ENCODE peak calls at places on chromosome 4, in five cellular contexts. One of them, this sample, is unnamed.

GRCh38 chr4:34644716-34645115 is 1599.6 kb downstream of the ARAP2 start:
- DNase-seq in breast epithelium: no peak
- DNase-seq in MCF 10A: peak
- DNase-seq in HFFc6: no peak
- DNase-seq in upper lobe of left lung: no peak
- DNase-seq in this sample: no peak

GRCh38 chr4:81650871-81651270 is 179.2 kb upstream of the RASGEF1B start:
- DNase-seq in breast epithelium: no peak
- DNase-seq in MCF 10A: no peak
- DNase-seq in HFFc6: no peak
- DNase-seq in upper lobe of left lung: no peak
- DNase-seq in this sample: no peak

GRCh38 chr4:180394730-180395129 is 1848.5 kb upstream of the TENM3 start:
- DNase-seq in breast epithelium: no peak
- DNase-seq in MCF 10A: no peak
- DNase-seq in HFFc6: no peak
- DNase-seq in upper lobe of left lung: no peak
- DNase-seq in this sample: no peak

GRCh38 chr4:174578366-174578765 is 56.1 kb upstream of the HPGD start:
- DNase-seq in breast epithelium: no peak
- DNase-seq in MCF 10A: peak
- DNase-seq in HFFc6: no peak
- DNase-seq in upper lobe of left lung: no peak
- DNase-seq in this sample: no peak

GRCh38 chr4:8225704-8226443 is 26.8 kb downstream of the SH3TC1 start:
- DNase-seq in breast epithelium: no peak
- DNase-seq in MCF 10A: no peak
- DNase-seq in HFFc6: no peak
- DNase-seq in upper lobe of left lung: no peak
- DNase-seq in this sample: no peak

GRCh38 chr4:186651624-186652023 is 72.0 kb downstream of the FAT1 start:
- DNase-seq in breast epithelium: no peak
- DNase-seq in MCF 10A: no peak
- DNase-seq in HFFc6: no peak
- DNase-seq in upper lobe of left lung: no peak
- DNase-seq in this sample: no peak

GRCh38 chr4:143396695-143397094 is 60.0 kb downstream of the GAB1 start:
- DNase-seq in breast epithelium: no peak
- DNase-seq in MCF 10A: no peak
- DNase-seq in HFFc6: no peak
- DNase-seq in upper lobe of left lung: no peak
- DNase-seq in this sample: no peak

GRCh38 chr4:114785570-114785969 is 187.0 kb downstream of the UGT8 start:
- DNase-seq in breast epithelium: no peak
- DNase-seq in MCF 10A: no peak
- DNase-seq in HFFc6: no peak
- DNase-seq in upper lobe of left lung: no peak
- DNase-seq in this sample: no peak

GRCh38 chr4:89434364-89434988 is 126.9 kb upstream of the GPRIN3 start:
- DNase-seq in breast epithelium: no peak
- DNase-seq in MCF 10A: peak
- DNase-seq in HFFc6: peak
- DNase-seq in upper lobe of left lung: no peak
- DNase-seq in this sample: no peak

GRCh38 chr4:125091031-125091540 is 223.7 kb upstream of the FAT4 start:
- DNase-seq in breast epithelium: no peak
- DNase-seq in MCF 10A: no peak
- DNase-seq in HFFc6: no peak
- DNase-seq in upper lobe of left lung: no peak
- DNase-seq in this sample: no peak

GRCh38 chr4:6333301-6334202 is 63.9 kb downstream of the WFS1 start:
- DNase-seq in breast epithelium: no peak
- DNase-seq in MCF 10A: peak
- DNase-seq in HFFc6: no peak
- DNase-seq in upper lobe of left lung: no peak
- DNase-seq in this sample: no peak
- TF ChIP-seq CTCF in breast epithelium: no peak
- TF ChIP-seq CTCF in MCF 10A: peak
- TF ChIP-seq CTCF in HFFc6: peak
- TF ChIP-seq CTCF in upper lobe of left lung: no peak
- TF ChIP-seq CTCF in this sample: peak

DNA sequence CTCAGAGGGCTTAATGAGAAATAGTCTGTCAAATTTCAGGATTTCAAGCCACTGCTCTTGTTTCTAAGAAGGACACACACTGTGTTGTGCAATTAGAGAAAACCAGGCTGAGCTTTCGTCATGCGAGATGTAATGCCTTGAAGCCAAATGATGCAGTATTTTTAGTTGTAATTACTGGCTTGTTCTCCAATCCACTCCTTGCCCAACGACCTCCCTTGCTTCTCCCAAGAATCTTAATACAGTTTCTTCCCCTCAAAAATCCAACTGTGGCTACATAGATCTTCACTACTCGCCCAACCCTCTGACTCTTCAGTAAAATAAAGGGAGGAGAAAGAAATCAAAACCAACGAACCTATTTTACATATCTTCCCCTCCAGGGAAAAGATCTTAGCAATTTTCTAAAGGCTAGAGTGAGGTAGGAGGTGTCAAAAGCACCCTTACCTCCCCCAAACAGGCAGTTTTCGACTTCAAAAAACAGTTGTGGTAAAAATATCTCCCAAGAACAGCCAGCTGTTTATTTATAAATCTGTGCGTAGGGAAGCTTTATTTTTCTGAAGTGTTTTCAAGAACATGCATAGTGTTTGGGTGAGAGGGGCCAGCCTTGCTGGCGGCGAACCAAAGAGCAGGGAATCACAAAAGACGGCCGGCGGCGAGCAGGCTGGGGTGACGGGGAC is 68.7 kb downstream of the MGST2 start:
- DNase-seq in breast epithelium: peak
- DNase-seq in MCF 10A: peak
- DNase-seq in HFFc6: peak
- DNase-seq in upper lobe of left lung: peak
- DNase-seq in this sample: no peak
- TF ChIP-seq CTCF in breast epithelium: no peak
- TF ChIP-seq CTCF in MCF 10A: no peak
- TF ChIP-seq CTCF in HFFc6: no peak
- TF ChIP-seq CTCF in upper lobe of left lung: no peak
- TF ChIP-seq CTCF in this sample: no peak

GRCh38 chr4:15874671-15875070 is 63.9 kb downstream of the FGFBP1 start:
- DNase-seq in breast epithelium: no peak
- DNase-seq in MCF 10A: no peak
- DNase-seq in HFFc6: no peak
- DNase-seq in upper lobe of left lung: no peak
- DNase-seq in this sample: no peak

GRCh38 chr4:15882675-15883086 is 55.9 kb downstream of the FGFBP1 start:
- DNase-seq in breast epithelium: no peak
- DNase-seq in MCF 10A: peak
- DNase-seq in HFFc6: peak
- DNase-seq in upper lobe of left lung: peak
- DNase-seq in this sample: no peak

GRCh38 chr4:15873117-15873516 is 65.4 kb downstream of the FGFBP1 start:
- DNase-seq in breast epithelium: no peak
- DNase-seq in MCF 10A: no peak
- DNase-seq in HFFc6: no peak
- DNase-seq in upper lobe of left lung: no peak
- DNase-seq in this sample: no peak

GRCh38 chr4:15875663-15876460 is 62.7 kb downstream of the FGFBP1 start:
- DNase-seq in breast epithelium: no peak
- DNase-seq in MCF 10A: no peak
- DNase-seq in HFFc6: no peak
- DNase-seq in upper lobe of left lung: no peak
- DNase-seq in this sample: no peak

GRCh38 chr4:15878011-15878410 is 60.5 kb downstream of the FGFBP1 start:
- DNase-seq in breast epithelium: no peak
- DNase-seq in MCF 10A: no peak
- DNase-seq in HFFc6: no peak
- DNase-seq in upper lobe of left lung: no peak
- DNase-seq in this sample: no peak
- TF ChIP-seq CTCF in breast epithelium: no peak
- TF ChIP-seq CTCF in MCF 10A: no peak
- TF ChIP-seq CTCF in HFFc6: no peak
- TF ChIP-seq CTCF in upper lobe of left lung: no peak
- TF ChIP-seq CTCF in this sample: no peak

GRCh38 chr4:6576512-6576911 is 1.5 kb downstream of the MAN2B2 start:
- DNase-seq in breast epithelium: peak
- DNase-seq in MCF 10A: no peak
- DNase-seq in HFFc6: no peak
- DNase-seq in upper lobe of left lung: no peak
- DNase-seq in this sample: no peak

GRCh38 chr4:6575503-6576240 is 683 bp downstream of the MAN2B2 start:
- DNase-seq in breast epithelium: no peak
- DNase-seq in MCF 10A: no peak
- DNase-seq in HFFc6: no peak
- DNase-seq in upper lobe of left lung: no peak
- DNase-seq in this sample: no peak

GRCh38 chr4:6573551-6573950 is 1.4 kb upstream of the MAN2B2 start:
- DNase-seq in breast epithelium: no peak
- DNase-seq in MCF 10A: no peak
- DNase-seq in HFFc6: no peak
- DNase-seq in upper lobe of left lung: no peak
- DNase-seq in this sample: no peak

GRCh38 chr4:6573986-6574746 is 823 bp upstream of the MAN2B2 start:
- DNase-seq in breast epithelium: no peak
- DNase-seq in MCF 10A: no peak
- DNase-seq in HFFc6: no peak
- DNase-seq in upper lobe of left lung: no peak
- DNase-seq in this sample: no peak

DNA sequence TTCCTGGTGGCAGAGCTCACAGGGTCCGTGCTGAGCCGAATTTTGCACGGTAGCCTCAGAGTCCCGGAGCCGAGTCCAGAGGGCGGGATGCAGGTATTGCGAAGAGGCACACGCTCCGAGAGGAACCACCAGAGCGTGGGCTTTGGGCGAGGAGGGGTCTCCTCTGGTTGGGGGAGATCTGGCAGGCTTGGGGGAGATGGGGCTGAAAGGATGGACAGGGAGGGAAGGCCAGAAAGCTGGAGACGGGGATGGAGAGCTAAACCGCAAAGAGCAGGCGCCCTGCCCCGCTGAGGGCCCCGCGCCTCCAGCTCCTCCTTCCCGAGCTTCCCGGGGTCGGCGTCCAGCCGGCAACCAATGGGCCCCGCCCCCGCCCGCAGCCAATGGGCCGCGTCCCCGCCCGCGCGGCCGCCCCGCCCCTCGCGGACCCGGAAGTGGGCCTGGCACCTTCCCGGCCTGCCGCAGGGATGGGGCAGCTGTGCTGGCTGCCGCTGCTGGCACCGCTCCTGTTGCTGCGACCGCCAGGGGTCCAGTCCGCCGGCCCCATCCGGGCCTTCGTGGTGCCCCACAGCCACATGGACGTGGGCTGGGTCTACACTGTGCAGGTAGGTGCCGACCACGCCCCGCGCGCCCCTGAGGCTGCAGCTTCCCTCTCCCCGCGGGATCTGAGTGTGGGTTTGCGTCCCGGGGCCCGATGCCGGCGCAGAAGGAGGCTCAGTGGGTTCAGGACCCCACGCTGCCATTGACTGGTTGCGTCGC is at the start of gene MAN2B2:
- DNase-seq in breast epithelium: peak
- DNase-seq in MCF 10A: peak
- DNase-seq in HFFc6: peak
- DNase-seq in upper lobe of left lung: peak
- DNase-seq in this sample: peak
- TF ChIP-seq CTCF in breast epithelium: no peak
- TF ChIP-seq CTCF in MCF 10A: no peak
- TF ChIP-seq CTCF in HFFc6: peak
- TF ChIP-seq CTCF in upper lobe of left lung: peak
- TF ChIP-seq CTCF in this sample: no peak

DNA sequence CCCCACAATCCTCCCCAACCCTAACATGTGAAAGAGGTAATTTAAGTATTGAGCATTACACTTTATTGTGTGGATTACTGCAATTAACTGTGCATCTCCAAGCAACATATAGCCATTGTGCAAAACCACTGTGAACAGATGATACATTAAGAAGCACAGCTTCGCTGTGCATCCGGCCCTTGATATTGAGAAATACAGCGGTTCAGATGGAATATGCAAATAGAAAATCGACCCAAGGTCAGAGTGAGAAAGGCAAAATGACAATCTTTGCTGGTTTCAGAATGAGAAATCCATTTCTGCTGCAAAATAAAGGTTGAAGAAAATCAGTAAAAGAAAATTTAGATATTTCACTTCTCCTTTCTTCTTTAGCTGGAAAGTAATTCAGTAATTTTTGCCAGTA is 805.9 kb upstream of the GRID2 start:
- DNase-seq in breast epithelium: no peak
- DNase-seq in MCF 10A: no peak
- DNase-seq in HFFc6: no peak
- DNase-seq in upper lobe of left lung: no peak
- DNase-seq in this sample: no peak
- TF ChIP-seq CTCF in breast epithelium: no peak
- TF ChIP-seq CTCF in MCF 10A: no peak
- TF ChIP-seq CTCF in HFFc6: no peak
- TF ChIP-seq CTCF in upper lobe of left lung: no peak
- TF ChIP-seq CTCF in this sample: no peak

DNA sequence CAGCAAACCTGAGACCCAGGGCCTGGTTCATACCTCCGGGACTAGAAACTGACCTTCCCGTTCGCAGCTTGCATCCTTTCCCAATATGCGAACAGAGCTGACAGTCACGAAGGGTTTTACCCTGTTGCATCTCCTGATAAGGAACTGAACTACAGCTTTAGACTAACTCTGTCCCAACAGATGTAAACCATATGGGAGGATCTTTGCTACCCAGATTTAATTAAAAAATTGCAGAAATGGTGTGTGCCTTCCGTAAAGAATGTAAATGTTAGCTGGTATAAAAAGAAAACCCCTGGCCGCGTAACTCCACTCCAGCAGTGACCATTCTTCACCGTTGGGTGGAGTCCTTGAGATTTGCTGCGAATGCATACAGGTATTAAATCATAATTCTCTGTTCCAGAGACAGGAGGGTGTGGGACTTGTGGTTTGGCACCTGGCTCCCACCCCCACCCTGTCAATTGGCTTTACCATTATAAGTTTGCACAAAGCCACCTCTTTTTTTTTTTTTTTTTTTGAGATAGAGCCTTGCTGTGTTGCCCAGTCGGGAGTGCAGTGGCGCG is 40.6 kb upstream of the SORCS2 start:
- DNase-seq in breast epithelium: no peak
- DNase-seq in MCF 10A: peak
- DNase-seq in HFFc6: no peak
- DNase-seq in upper lobe of left lung: no peak
- DNase-seq in this sample: no peak
- TF ChIP-seq CTCF in breast epithelium: no peak
- TF ChIP-seq CTCF in MCF 10A: peak
- TF ChIP-seq CTCF in HFFc6: peak
- TF ChIP-seq CTCF in upper lobe of left lung: no peak
- TF ChIP-seq CTCF in this sample: peak

DNA sequence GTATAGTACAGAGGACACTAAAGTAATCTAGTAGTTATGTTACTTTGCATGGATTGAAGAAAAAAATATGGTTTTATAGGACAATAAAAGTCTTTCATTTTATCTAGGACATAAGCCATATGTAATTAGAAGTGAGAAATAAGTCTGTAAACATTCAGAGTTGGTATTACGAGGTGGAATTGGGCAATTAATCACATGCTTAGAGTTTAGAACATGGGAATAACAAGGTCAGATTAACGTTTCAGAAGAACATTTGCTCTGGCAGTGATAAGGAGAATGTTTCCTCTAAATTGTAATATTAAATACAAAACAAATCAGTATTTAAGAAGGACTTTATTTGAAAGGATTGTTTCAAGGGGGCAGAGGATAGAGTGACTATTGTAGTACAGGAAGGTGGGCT is 15.6 kb upstream of the SULT1E1 start:
- DNase-seq in breast epithelium: no peak
- DNase-seq in MCF 10A: no peak
- DNase-seq in HFFc6: no peak
- DNase-seq in upper lobe of left lung: no peak
- DNase-seq in this sample: no peak
- TF ChIP-seq CTCF in breast epithelium: no peak
- TF ChIP-seq CTCF in MCF 10A: no peak
- TF ChIP-seq CTCF in HFFc6: no peak
- TF ChIP-seq CTCF in upper lobe of left lung: no peak
- TF ChIP-seq CTCF in this sample: no peak